ENCODE peak calls at places on chromosomes 6 and 20, in ten cellular contexts. O is CD8-positive, alpha-beta memory T cell; F is heart right ventricle; T is upper lobe of left lung; Q is astrocyte; W is GM23248; P is breast epithelium; E is Caco-2; Z is psoas muscle; K is colonic mucosa. B is an unnamed sample.

GRCh38 chr6:14728396-14729024 is 517.4 kb upstream of the JARID2 start:
- DNase-seq in O (no peak), F (no peak), T (peak; percentile 79), Q (peak; percentile 74), W (peak; percentile 67), P (no peak), E (no peak), Z (no peak), K (peak; percentile 36), B (no peak)

GRCh38 chr6:69973763-69974162 is 107.4 kb downstream of the COL19A1 start:
- DNase-seq in O (no peak), F (no peak), T (no peak), Q (no peak), W (no peak), P (no peak), E (no peak), Z (no peak), K (no peak), B (no peak)

GRCh38 chr6:16377470-16377869 is 139.1 kb downstream of the GMPR start:
- DNase-seq in O (no peak), F (no peak), T (no peak), Q (no peak), W (no peak), P (no peak), E (no peak), Z (no peak), K (no peak), B (no peak)

GRCh38 chr6:105388392-105388791 is 14.5 kb downstream of the PREP start:
- DNase-seq in O (no peak), F (no peak), T (no peak), Q (no peak), W (no peak), P (no peak), E (peak; percentile 34), Z (no peak), K (no peak), B (no peak)

GRCh38 chr6:166542580-166542912 is 43.9 kb downstream of the RAMACL start:
- DNase-seq in O (no peak), F (no peak), T (no peak), Q (peak; percentile 53), W (no peak), P (no peak), E (peak; percentile 44), Z (no peak), K (peak; percentile 32), B (no peak)

GRCh38 chr6:112691289-112691688 is 344.2 kb downstream of the RFPL4B start:
- DNase-seq in O (no peak), F (no peak), T (no peak), Q (peak; percentile 96), W (peak; percentile 95), P (no peak), E (no peak), Z (no peak), K (no peak), B (no peak)

GRCh38 chr6:36392621-36393020 is 5.2 kb upstream of the ETV7 start:
- DNase-seq in O (no peak), F (no peak), T (no peak), Q (no peak), W (no peak), P (no peak), E (no peak), Z (no peak), K (no peak), B (no peak)

GRCh38 chr6:132527791-132528190 is 10.3 kb upstream of the TAAR9 start:
- DNase-seq in O (no peak), F (no peak), T (no peak), Q (no peak), W (peak; percentile 50), P (no peak), E (no peak), Z (no peak), K (no peak), B (no peak)

GRCh38 chr20:51923611-51924010 is 121.3 kb upstream of the SALL4 start:
- DNase-seq in O (no peak), F (no peak), T (no peak), Q (no peak), W (no peak), P (no peak), E (no peak), Z (no peak), K (no peak), B (no peak)

GRCh38 chr6:33289784-33290315 is 449 bp downstream of the PFDN6 start:
- DNase-seq in O (no peak), F (no peak), T (no peak), Q (no peak), W (peak; percentile 66), P (no peak), E (no peak), Z (no peak), K (no peak), B (no peak)

GRCh38 chr6:33288942-33289783 is at the start of the genes PFDN6 and WDR46:
- DNase-seq in O (peak; percentile 88), F (peak; percentile 57), T (peak; percentile 85), Q (peak; percentile 86), W (peak; percentile 95), P (peak; percentile 83), E (peak; percentile 79), Z (peak; percentile 76), K (peak; percentile 87), B (peak; percentile 85)

GRCh38 chr6:33290459-33290858 is 1.1 kb downstream of the PFDN6 start:
- DNase-seq in O (no peak), F (no peak), T (no peak), Q (no peak), W (no peak), P (no peak), E (no peak), Z (no peak), K (no peak), B (no peak)

GRCh38 chr6:33286946-33287914 is 1.8 kb downstream of the WDR46 start:
- DNase-seq in O (no peak), F (no peak), T (no peak), Q (no peak), W (no peak), P (no peak), E (no peak), Z (no peak), K (no peak), B (peak; percentile 16)

DNA sequence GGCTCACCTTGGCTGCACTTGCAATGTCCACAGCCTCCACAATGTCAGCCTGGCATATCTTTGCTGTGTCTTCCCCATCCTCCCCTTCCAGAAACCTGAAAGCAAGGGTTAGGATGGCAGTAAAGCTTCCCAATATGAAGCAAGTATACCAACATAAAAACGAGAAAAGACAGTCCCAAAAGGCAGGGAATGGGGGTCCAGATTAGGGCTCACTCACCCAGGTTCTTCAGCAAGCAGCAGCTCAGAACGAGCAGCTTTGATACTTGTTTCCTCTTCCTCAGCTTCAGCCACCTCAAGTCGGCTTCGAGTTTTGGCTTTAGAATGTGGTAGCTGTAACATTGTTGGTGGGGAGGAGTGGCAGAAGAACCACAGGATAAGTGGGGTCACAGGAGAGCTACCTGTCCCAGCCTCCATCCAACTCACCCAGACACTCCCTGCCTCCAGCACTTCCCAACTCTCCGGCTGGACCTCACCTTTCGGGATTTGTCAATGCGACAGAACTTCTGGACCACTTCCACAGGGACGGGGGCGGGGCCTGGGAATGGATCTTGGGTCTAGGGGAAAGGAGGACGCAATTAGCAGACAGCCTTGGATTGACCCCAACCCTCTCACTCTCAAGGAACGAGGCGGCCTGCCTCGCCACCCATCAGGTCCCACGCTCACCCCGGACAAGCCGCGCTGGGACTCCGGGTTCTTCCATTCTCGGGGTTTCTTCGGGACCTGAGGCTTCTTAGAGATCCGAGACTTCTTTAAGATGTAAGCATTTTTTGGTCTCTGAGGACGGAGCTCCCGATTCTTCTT is 698 bp downstream of the WDR46 start:
- DNase-seq in O (no peak), F (no peak), T (no peak), Q (no peak), W (peak; percentile 48), P (no peak), E (no peak), Z (no peak), K (no peak), B (no peak)
- H3K4me1 ChIP-seq in O (peaks cover 24% of the 10 kb centered on the region), F (peaks cover 21% of the 10 kb centered on the region), T (peaks cover 19% of the 10 kb centered on the region), Q (peaks cover 14% of the 10 kb centered on the region), W (peaks cover 13% of the 10 kb centered on the region), P (peaks cover 3% of the 10 kb centered on the region), E (peaks cover 7% of the 10 kb centered on the region), Z (peaks cover 18% of the 10 kb centered on the region), K (peaks cover 6% of the 10 kb centered on the region), B (no peaks in the 10 kb centered on the region)

GRCh38 chr6:53062369-53062639 is 2.9 kb upstream of the FBXO9 start:
- DNase-seq in O (no peak), F (no peak), T (no peak), Q (no peak), W (no peak), P (no peak), E (no peak), Z (no peak), K (no peak), B (no peak)
- H3K4me1 ChIP-seq in O (peaks cover 57% of the 10 kb centered on the region), F (peaks cover 51% of the 10 kb centered on the region), T (peaks cover 36% of the 10 kb centered on the region), Q (peaks cover 17% of the 10 kb centered on the region), W (peaks cover 28% of the 10 kb centered on the region), P (peaks cover 6% of the 10 kb centered on the region), E (peaks cover 10% of the 10 kb centered on the region), Z (peaks cover 51% of the 10 kb centered on the region), K (peaks cover 10% of the 10 kb centered on the region), B (peaks cover 4% of the 10 kb centered on the region)

DNA sequence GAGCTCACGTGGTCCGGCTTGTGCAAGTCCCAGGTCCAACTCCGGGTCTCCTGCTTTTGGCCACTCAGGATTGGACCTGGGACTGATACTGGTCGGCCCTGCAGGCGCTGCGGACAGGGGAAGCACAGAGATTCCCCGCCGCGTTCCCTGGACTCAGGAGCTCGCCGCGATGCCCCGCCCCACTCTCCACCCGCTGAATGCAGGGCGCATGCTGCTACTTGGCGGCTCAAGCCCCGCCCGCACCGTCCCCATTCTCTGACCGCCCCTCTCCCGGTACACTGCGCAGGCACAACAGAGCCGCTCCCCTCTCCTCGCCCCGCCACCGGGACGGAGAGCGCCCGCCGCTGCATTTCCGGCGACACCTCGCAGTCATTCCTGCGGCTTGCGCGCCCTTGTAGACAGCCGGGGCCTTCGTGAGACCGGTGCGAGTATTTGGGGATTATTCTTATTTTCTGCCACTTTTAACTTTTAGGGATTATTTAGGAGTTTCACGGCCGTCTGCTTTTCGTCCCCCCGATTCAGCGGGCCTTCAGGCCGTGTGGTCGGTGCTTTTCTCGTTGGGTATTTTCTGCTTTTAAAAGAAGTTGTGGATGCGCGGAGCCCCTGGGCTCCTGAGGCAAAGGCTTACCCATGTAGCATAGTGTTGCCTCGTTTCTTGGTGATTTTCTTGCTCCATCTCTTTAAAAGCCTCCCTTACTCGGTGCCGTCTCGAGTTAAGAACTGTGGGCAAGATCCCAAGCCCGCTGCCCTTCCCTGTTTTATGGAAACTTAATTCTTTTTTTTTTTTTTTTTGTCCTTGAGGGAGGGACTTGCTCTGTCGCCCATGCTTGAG is at the start of gene TMEM14C:
- DNase-seq in O (peak; percentile 81), F (peak; percentile 99), T (peak; percentile 100), Q (peak; percentile 96), W (peak; percentile 99), P (peak; percentile 98), E (peak; percentile 99), Z (peak; percentile 100), K (peak; percentile 99), B (peak; percentile 100)
- H3K4me1 ChIP-seq in O (peaks cover 35% of the 10 kb centered on the region), F (peaks cover 23% of the 10 kb centered on the region), T (peaks cover 33% of the 10 kb centered on the region), Q (peaks cover 15% of the 10 kb centered on the region), W (peaks cover 14% of the 10 kb centered on the region), P (peaks cover 10% of the 10 kb centered on the region), E (peaks cover 6% of the 10 kb centered on the region), Z (peaks cover 22% of the 10 kb centered on the region), K (peaks cover 4% of the 10 kb centered on the region), B (peaks cover 3% of the 10 kb centered on the region)

GRCh38 chr20:48333707-48334106 is 494.1 kb downstream of the PREX1 start:
- DNase-seq in O (no peak), F (no peak), T (no peak), Q (no peak), W (no peak), P (no peak), E (no peak), Z (no peak), K (no peak), B (no peak)
- H3K4me1 ChIP-seq in O (no peaks in the 10 kb centered on the region), F (no peaks in the 10 kb centered on the region), T (no peaks in the 10 kb centered on the region), Q (peaks cover 12% of the 10 kb centered on the region), W (peaks cover under 1% of the 10 kb centered on the region), P (no peaks in the 10 kb centered on the region), E (peaks cover 30% of the 10 kb centered on the region), Z (no peaks in the 10 kb centered on the region), K (no peaks in the 10 kb centered on the region), B (no peaks in the 10 kb centered on the region)

B was measured in aorta.